ENCODE peak calls at places on chromosomes 13 and 19, in four cellular contexts. One of them, this sample, is unnamed.

GRCh38 chr19:2191456-2191931 is 27.8 kb downstream of the DOT1L start:
- DNase-seq in B cell: no peak
- DNase-seq in heart left ventricle: no peak
- DNase-seq in uterus: no peak
- DNase-seq in this sample: no peak

GRCh38 chr13:54449922-54450321 is 1421.3 kb downstream of the OLFM4 start:
- DNase-seq in uterus: no peak
- DNase-seq in heart left ventricle: no peak
- DNase-seq in B cell: no peak
- DNase-seq in this sample: peak; percentile 8

GRCh38 chr13:86020350-86021002 is 221.3 kb upstream of the SLITRK6 start:
- DNase-seq in B cell: no peak
- DNase-seq in heart left ventricle: no peak
- DNase-seq in uterus: no peak
- DNase-seq in this sample: peak; percentile 19

GRCh38 chr19:47190167-47190727 is 40.8 kb downstream of the BBC3 start:
- DNase-seq in B cell: no peak
- DNase-seq in uterus: peak; percentile 52
- DNase-seq in heart left ventricle: peak; percentile 36
- DNase-seq in this sample: peak; percentile 14

GRCh38 chr19:2199215-2199614 is 35.5 kb downstream of the DOT1L start:
- DNase-seq in uterus: no peak
- DNase-seq in heart left ventricle: no peak
- DNase-seq in B cell: no peak
- DNase-seq in this sample: no peak

GRCh38 chr19:9566729-9567128 is 17.6 kb downstream of the ZNF121 start:
- DNase-seq in B cell: no peak
- DNase-seq in heart left ventricle: no peak
- DNase-seq in uterus: no peak
- DNase-seq in this sample: no peak

GRCh38 chr19:54352546-54352945 is 12.2 kb downstream of the LAIR1 start:
- DNase-seq in heart left ventricle: no peak
- DNase-seq in uterus: no peak
- DNase-seq in B cell: no peak
- DNase-seq in this sample: no peak

GRCh38 chr19:8610041-8610927 is at the start of gene ADAMTS10:
- DNase-seq in B cell: peak; percentile 76
- DNase-seq in heart left ventricle: peak; percentile 68
- DNase-seq in uterus: peak; percentile 51
- DNase-seq in this sample: no peak

GRCh38 chr19:1794424-1795185 is 17.5 kb downstream of the ATP8B3 start:
- DNase-seq in uterus: no peak
- DNase-seq in heart left ventricle: no peak
- DNase-seq in B cell: no peak
- DNase-seq in this sample: no peak

GRCh38 chr19:14166448-14166847 is 30.1 kb upstream of the ASF1B start:
- DNase-seq in uterus: no peak
- DNase-seq in heart left ventricle: no peak
- DNase-seq in B cell: peak; percentile 36
- DNase-seq in this sample: no peak

GRCh38 chr13:94617389-94618000 is 15.8 kb downstream of the GPR180 start:
- DNase-seq in B cell: no peak
- DNase-seq in heart left ventricle: no peak
- DNase-seq in uterus: no peak
- DNase-seq in this sample: no peak

GRCh38 chr19:51531349-51532315 is at the start of gene SIGLEC6:
- DNase-seq in B cell: peak; percentile 68
- DNase-seq in heart left ventricle: peak; percentile 49
- DNase-seq in uterus: peak; percentile 18
- DNase-seq in this sample: no peak

GRCh38 chr19:31344403-31344802 is 4.8 kb downstream of the TSHZ3 start:
- DNase-seq in uterus: no peak
- DNase-seq in B cell: no peak
- DNase-seq in heart left ventricle: no peak
- DNase-seq in this sample: no peak

GRCh38 chr19:4232614-4233281 is 3.4 kb downstream of the EBI3 start:
- DNase-seq in heart left ventricle: no peak
- DNase-seq in B cell: no peak
- DNase-seq in uterus: no peak
- DNase-seq in this sample: no peak

GRCh38 chr13:25292301-25292700 is 5.0 kb upstream of the MTMR6 start:
- DNase-seq in B cell: no peak
- DNase-seq in heart left ventricle: no peak
- DNase-seq in uterus: no peak
- DNase-seq in this sample: no peak

GRCh38 chr19:16581145-16581970 is 9.1 kb upstream of the SLC35E1 start:
- DNase-seq in uterus: no peak
- DNase-seq in heart left ventricle: no peak
- DNase-seq in B cell: no peak
- DNase-seq in this sample: no peak

GRCh38 chr13:41061914-41062837 is 867 bp downstream of the WBP4 start:
- DNase-seq in heart left ventricle: no peak
- DNase-seq in uterus: no peak
- DNase-seq in B cell: no peak
- DNase-seq in this sample: peak; percentile 69

GRCh38 chr19:42125536-42125935 is 6.7 kb downstream of the POU2F2 start:
- DNase-seq in uterus: no peak
- DNase-seq in B cell: no peak
- DNase-seq in heart left ventricle: no peak
- DNase-seq in this sample: no peak

GRCh38 chr19:4197625-4198466 is 15.4 kb downstream of the ANKRD24 start:
- DNase-seq in heart left ventricle: no peak
- DNase-seq in uterus: no peak
- DNase-seq in B cell: peak; percentile 61
- DNase-seq in this sample: no peak

GRCh38 chr19:400976-401835 is 7.7 kb downstream of the C2CD4C start:
- DNase-seq in heart left ventricle: peak; percentile 14
- DNase-seq in uterus: no peak
- DNase-seq in B cell: no peak
- DNase-seq in this sample: no peak

GRCh38 chr19:1259873-1260748 is 9.0 kb upstream of the CIRBP start:
- DNase-seq in heart left ventricle: peak; percentile 57
- DNase-seq in B cell: peak; percentile 82
- DNase-seq in uterus: no peak
- DNase-seq in this sample: peak; percentile 37

GRCh38 chr19:31725051-31725450 is 375.8 kb upstream of the TSHZ3 start:
- DNase-seq in uterus: no peak
- DNase-seq in B cell: no peak
- DNase-seq in heart left ventricle: no peak
- DNase-seq in this sample: no peak

GRCh38 chr13:40780822-40781401 is 8.5 kb upstream of the SLC25A15 start:
- DNase-seq in heart left ventricle: no peak
- DNase-seq in uterus: no peak
- DNase-seq in B cell: no peak
- DNase-seq in this sample: no peak

GRCh38 chr19:35266904-35267817 is 1.6 kb upstream of the USF2 start:
- DNase-seq in B cell: peak; percentile 62
- DNase-seq in heart left ventricle: peak; percentile 65
- DNase-seq in uterus: peak; percentile 66
- DNase-seq in this sample: no peak

GRCh38 chr19:8571006-8571411 is 6.2 kb downstream of the MYO1F start:
- DNase-seq in heart left ventricle: peak; percentile 43
- DNase-seq in B cell: no peak
- DNase-seq in uterus: no peak
- DNase-seq in this sample: no peak

GRCh38 chr19:37329686-37330085 is 41.2 kb upstream of the ZNF527 start:
- DNase-seq in B cell: no peak
- DNase-seq in heart left ventricle: no peak
- DNase-seq in uterus: no peak
- DNase-seq in this sample: peak; percentile 5

GRCh38 chr19:7904074-7905020 is 670 bp downstream of the MAP2K7 start:
- DNase-seq in heart left ventricle: peak; percentile 65
- DNase-seq in uterus: peak; percentile 72
- DNase-seq in B cell: peak; percentile 87
- DNase-seq in this sample: peak; percentile 45

GRCh38 chr19:5075603-5076002 is 106.7 kb downstream of the KDM4B start:
- DNase-seq in B cell: no peak
- DNase-seq in uterus: no peak
- DNase-seq in heart left ventricle: no peak
- DNase-seq in this sample: no peak

GRCh38 chr19:29484876-29485275 is 40.9 kb upstream of the VSTM2B start:
- DNase-seq in B cell: no peak
- DNase-seq in uterus: no peak
- DNase-seq in heart left ventricle: peak; percentile 4
- DNase-seq in this sample: no peak

GRCh38 chr19:47779524-47780214 is 1.2 kb downstream of the SELENOW start:
- DNase-seq in uterus: peak; percentile 73
- DNase-seq in heart left ventricle: peak; percentile 86
- DNase-seq in B cell: no peak
- DNase-seq in this sample: no peak

GRCh38 chr19:41808663-41809566 is 12.5 kb downstream of the CEACAM3 start:
- DNase-seq in uterus: no peak
- DNase-seq in heart left ventricle: peak; percentile 48
- DNase-seq in B cell: no peak
- DNase-seq in this sample: no peak

GRCh38 chr19:48896191-48896720 is 2.3 kb downstream of the TULP2 start:
- DNase-seq in uterus: peak; percentile 81
- DNase-seq in heart left ventricle: peak; percentile 62
- DNase-seq in B cell: peak; percentile 73
- DNase-seq in this sample: no peak

GRCh38 chr19:11090264-11091032 is 1.2 kb downstream of the LDLR start:
- DNase-seq in B cell: peak; percentile 85
- DNase-seq in uterus: peak; percentile 97
- DNase-seq in heart left ventricle: peak; percentile 99
- DNase-seq in this sample: peak; percentile 90
- TF ChIP-seq CTCF in B cell: no peak
- TF ChIP-seq CTCF in uterus: no peak
- TF ChIP-seq CTCF in heart left ventricle: no peak
- TF ChIP-seq CTCF in this sample: no peak

GRCh38 chr19:15255359-15255990 is 23.2 kb upstream of the EPHX3 start:
- DNase-seq in heart left ventricle: no peak
- DNase-seq in B cell: no peak
- DNase-seq in uterus: no peak
- DNase-seq in this sample: no peak
- TF ChIP-seq CTCF in heart left ventricle: no peak
- TF ChIP-seq CTCF in B cell: no peak
- TF ChIP-seq CTCF in uterus: no peak
- TF ChIP-seq CTCF in this sample: no peak

DNA sequence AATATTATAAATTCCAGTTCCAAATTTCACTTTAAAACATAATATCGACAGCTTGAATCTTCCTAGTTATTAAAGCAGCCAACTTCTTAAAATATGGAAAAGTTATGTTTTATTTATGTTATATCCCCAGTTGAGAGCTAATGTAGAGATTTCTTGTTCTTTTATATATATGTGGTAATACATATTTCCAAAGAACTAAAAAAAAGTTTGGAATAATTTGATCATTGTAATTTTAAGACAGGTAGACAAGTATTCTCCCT is 781 bp upstream of the TBC1D4 start:
- DNase-seq in uterus: no peak
- DNase-seq in heart left ventricle: no peak
- DNase-seq in B cell: no peak
- DNase-seq in this sample: no peak
- TF ChIP-seq CTCF in uterus: no peak
- TF ChIP-seq CTCF in heart left ventricle: no peak
- TF ChIP-seq CTCF in B cell: peak; percentile 29
- TF ChIP-seq CTCF in this sample: peak; percentile 44

DNA sequence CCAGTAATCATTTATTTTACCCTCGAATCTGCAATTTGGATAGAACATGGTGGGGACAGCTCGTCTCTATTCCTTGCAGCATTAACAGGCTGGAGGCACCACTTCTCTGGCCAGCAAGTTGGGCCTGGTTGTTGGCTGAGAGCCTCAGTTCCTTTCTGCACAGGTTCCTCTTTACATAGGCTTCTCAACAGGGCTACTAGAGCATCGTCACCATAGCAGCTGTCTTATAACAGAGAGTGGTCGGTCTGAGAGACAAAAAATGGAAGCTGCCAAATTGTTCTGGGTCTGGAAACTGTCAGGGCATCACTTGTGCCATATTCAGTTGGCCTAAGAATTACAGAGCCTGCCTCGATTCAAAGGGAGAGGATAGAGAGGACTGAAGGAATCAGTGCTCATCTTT is 86.7 kb downstream of the DNAJC15 start:
- DNase-seq in B cell: no peak
- DNase-seq in heart left ventricle: no peak
- DNase-seq in uterus: no peak
- DNase-seq in this sample: no peak
- TF ChIP-seq CTCF in B cell: no peak
- TF ChIP-seq CTCF in heart left ventricle: no peak
- TF ChIP-seq CTCF in uterus: no peak
- TF ChIP-seq CTCF in this sample: no peak

GRCh38 chr13:79282976-79283375 is 123.1 kb downstream of the RBM26 start:
- DNase-seq in heart left ventricle: no peak
- DNase-seq in uterus: no peak
- DNase-seq in B cell: no peak
- DNase-seq in this sample: peak; percentile 54
- TF ChIP-seq CTCF in heart left ventricle: no peak
- TF ChIP-seq CTCF in uterus: no peak
- TF ChIP-seq CTCF in B cell: no peak
- TF ChIP-seq CTCF in this sample: no peak

GRCh38 chr13:60398949-60399589 is 2.0 kb downstream of the TDRD3 start:
- DNase-seq in B cell: no peak
- DNase-seq in heart left ventricle: no peak
- DNase-seq in uterus: no peak
- DNase-seq in this sample: no peak

GRCh38 chr13:60397693-60398437 is 845 bp downstream of the TDRD3 start:
- DNase-seq in B cell: no peak
- DNase-seq in heart left ventricle: peak; percentile 69
- DNase-seq in uterus: peak; percentile 49
- DNase-seq in this sample: peak; percentile 48

GRCh38 chr13:60398438-60398891 is 1.4 kb downstream of the TDRD3 start:
- DNase-seq in uterus: no peak
- DNase-seq in B cell: no peak
- DNase-seq in heart left ventricle: no peak
- DNase-seq in this sample: no peak

GRCh38 chr13:60396783-60397692 is at the start of gene TDRD3:
- DNase-seq in heart left ventricle: peak; percentile 87
- DNase-seq in B cell: peak; percentile 94
- DNase-seq in uterus: peak; percentile 81
- DNase-seq in this sample: peak; percentile 67

GRCh38 chr13:60396008-60396782 is 825 bp upstream of the TDRD3 start:
- DNase-seq in heart left ventricle: peak; percentile 94
- DNase-seq in uterus: peak; percentile 85
- DNase-seq in B cell: peak; percentile 94
- DNase-seq in this sample: peak; percentile 90
- TF ChIP-seq CTCF in heart left ventricle: no peak
- TF ChIP-seq CTCF in uterus: peak; percentile 3
- TF ChIP-seq CTCF in B cell: no peak
- TF ChIP-seq CTCF in this sample: no peak

DNA sequence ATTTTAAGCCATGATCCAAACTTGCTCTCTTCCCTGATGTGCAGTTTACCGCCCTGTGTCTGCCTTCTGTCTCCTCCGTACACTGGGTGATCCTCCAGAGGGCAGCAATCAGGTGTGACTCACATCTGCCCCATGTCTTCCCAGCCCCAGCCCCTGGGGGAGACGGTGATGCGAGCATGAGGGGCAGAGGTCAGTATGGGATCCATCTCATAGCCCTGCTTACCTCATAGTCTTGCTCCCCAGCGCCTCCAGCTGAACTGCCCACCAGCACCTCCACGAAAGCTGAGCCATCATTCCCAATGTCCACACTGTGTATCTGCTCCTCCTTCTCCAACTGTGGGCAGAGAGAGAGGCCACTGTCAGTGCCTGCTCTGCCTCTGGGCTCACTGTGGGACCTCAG is 14.6 kb downstream of the XRCC1 start:
- DNase-seq in B cell: no peak
- DNase-seq in uterus: no peak
- DNase-seq in heart left ventricle: no peak
- DNase-seq in this sample: no peak
- TF ChIP-seq CTCF in B cell: no peak
- TF ChIP-seq CTCF in uterus: no peak
- TF ChIP-seq CTCF in heart left ventricle: no peak
- TF ChIP-seq CTCF in this sample: no peak

This sample was measured in RWPE1.